ENCODE peak calls at places on chromosomes 12 and 14, in six cellular contexts. Z is HCT116, P is K562, X is H1, U is HepG2, H is GM12878. L is an unnamed sample.

GRCh38 chr14:79575032-79575431 is 636.3 kb downstream of the DIO2 start:
- DNase-seq in Z (no peak), X (no peak), P (no peak), U (no peak), H (no peak), L (no peak)

GRCh38 chr12:58678753-58679152 is 241.6 kb downstream of the LRIG3 start:
- DNase-seq in Z (no peak), H (no peak), U (no peak), X (no peak), P (no peak), L (no peak)

GRCh38 chr12:75438052-75438754 is 42.4 kb upstream of the GLIPR1 start:
- DNase-seq in Z (no peak), H (no peak), P (no peak), X (no peak), U (no peak), L (peak; percentile 30)

GRCh38 chr14:26621366-26621765 is 23.5 kb upstream of the NOVA1 start:
- DNase-seq in P (no peak), U (no peak), X (no peak), Z (no peak), H (no peak), L (no peak)

GRCh38 chr12:9049520-9050133 is 60.3 kb downstream of the KLRG1 start:
- DNase-seq in U (peak; percentile 46), H (no peak), X (no peak), P (peak; percentile 25), Z (peak; percentile 48), L (peak; percentile 66)

GRCh38 chr12:2853626-2854025 is 3.2 kb downstream of the TEX52 start:
- DNase-seq in U (peak; percentile 48), Z (peak; percentile 28), X (peak; percentile 98), H (no peak), P (peak; percentile 77), L (peak; percentile 99)

GRCh38 chr14:90405755-90406154 is 8.9 kb downstream of the CALM1 start:
- DNase-seq in X (no peak), Z (no peak), P (no peak), U (no peak), H (no peak), L (no peak)

GRCh38 chr12:132675753-132676152 is 11.4 kb downstream of the POLE start:
- DNase-seq in H (no peak), X (no peak), P (no peak), Z (no peak), U (no peak), L (no peak)

GRCh38 chr12:116382456-116382902 is 105.0 kb upstream of the MED13L start:
- DNase-seq in P (no peak), Z (no peak), H (no peak), X (no peak), U (no peak), L (no peak)

GRCh38 chr12:48787791-48788521 is 933 bp downstream of the ADCY6 start:
- DNase-seq in Z (no peak), H (no peak), U (no peak), X (peak; percentile 64), P (no peak), L (no peak)

GRCh38 chr12:10113085-10113484 is 14.3 kb upstream of the CLEC1A start:
- DNase-seq in P (no peak), U (no peak), X (no peak), Z (no peak), H (no peak), L (no peak)

GRCh38 chr12:5244513-5244972 is 187.4 kb upstream of the NTF3 start:
- DNase-seq in U (no peak), X (no peak), P (peak; percentile 20), Z (no peak), H (no peak), L (peak; percentile 97)

DNA sequence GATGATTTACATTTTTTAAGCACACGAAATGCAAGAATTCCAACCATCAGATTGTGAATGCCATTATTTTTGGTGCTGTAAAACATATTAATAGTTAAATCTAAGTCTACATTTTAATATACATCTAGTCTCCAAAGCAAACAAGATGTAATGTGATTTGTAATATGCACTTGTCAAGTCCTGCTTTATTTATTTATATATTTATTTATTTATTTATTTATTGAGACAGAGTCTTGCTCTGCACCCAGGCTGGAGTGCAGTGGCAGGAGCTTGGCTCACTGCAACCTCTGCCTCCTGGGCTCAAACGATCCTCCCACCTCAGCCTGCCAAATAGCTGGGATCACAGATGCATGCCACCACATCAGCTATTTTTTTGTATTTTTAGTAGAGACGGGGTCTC is 76.6 kb upstream of the NUDT4 start:
- DNase-seq in U (no peak), X (no peak), P (no peak), Z (no peak), H (no peak), L (no peak)
- TF ChIP-seq ZNF274 in U (no peak), X (no peak), P (no peak), Z (no peak), H (no peak), L (no peak)

GRCh38 chr12:6452908-6453630 is 1.2 kb downstream of the TAPBPL start:
- DNase-seq in U (no peak), P (no peak), H (no peak), X (no peak), Z (no peak), L (no peak)
- H3K4me3 ChIP-seq in U (no peak overlapping the region), P (no peak overlapping the region), H (peak overlapping the region; percentile 83), X (peak overlapping the region; percentile 42), Z (no peak overlapping the region), L (no peak overlapping the region)

GRCh38 chr14:93231129-93231979 is 24.3 kb downstream of the UBR7 start:
- DNase-seq in H (no peak), X (no peak), Z (no peak), P (no peak), U (no peak), L (no peak)
- TF ChIP-seq ZNF274 in H (no peak), X (no peak), Z (no peak), P (no peak), U (no peak), L (no peak)

DNA sequence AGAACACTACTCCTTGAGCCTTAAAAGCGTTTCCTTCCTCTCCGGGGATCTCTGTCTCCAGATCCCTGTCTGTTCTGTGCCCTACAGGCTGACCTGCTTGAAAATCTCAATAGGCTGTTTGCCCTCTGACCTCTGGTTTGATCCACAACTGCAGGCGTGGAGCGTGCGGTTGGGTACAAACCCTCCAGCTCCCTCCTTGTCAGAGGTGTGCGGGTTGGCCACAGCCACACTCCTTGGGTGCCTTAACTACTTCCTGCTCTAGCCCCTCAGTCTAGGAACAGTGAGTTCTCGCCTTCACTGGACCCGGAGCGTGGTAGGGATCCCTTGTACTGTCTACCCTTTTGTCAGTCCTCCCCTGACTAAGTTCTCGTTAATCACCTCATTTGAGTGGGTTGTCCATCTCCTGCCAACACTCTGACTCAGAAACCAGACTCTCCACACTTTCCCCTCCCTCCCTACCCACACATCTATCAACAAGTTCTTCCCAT is 33.1 kb downstream of the CMKLR1 start:
- DNase-seq in P (peak; percentile 11), Z (no peak), H (no peak), U (no peak), X (no peak), L (no peak)
- H3K4me3 ChIP-seq in P (no peak overlapping the region), Z (no peak overlapping the region), H (no peak overlapping the region), U (no peak overlapping the region), X (no peak overlapping the region), L (no peak overlapping the region)

GRCh38 chr14:97458302-97459137 is 661.3 kb downstream of the VRK1 start:
- DNase-seq in X (peak; percentile 67), P (no peak), H (no peak), U (no peak), Z (no peak), L (peak; percentile 50)
- TF ChIP-seq ZNF274 in X (no peak), P (no peak), H (no peak), U (no peak), Z (no peak), L (no peak)

L was measured in NT2/D1.